ENCODE peak calls at places on chromosomes 4 and X, in six cellular contexts. C is heart left ventricle; U is effector memory CD4-positive, alpha-beta T cell; T is SJSA1; K is MM.1S; Z is osteoblast. F is an unnamed sample.

GRCh38 chrX:13414006-13414647 is 94.3 kb upstream of the ATXN3L start:
- DNase-seq in U (no peak), K (no peak), Z (no peak), T (no peak), C (no peak), F (no peak)

GRCh38 chrX:74924449-74925209 is 623 bp downstream of the NEXMIF start:
- DNase-seq in C (peak; percentile 33), T (no peak), Z (peak; percentile 83), K (peak; percentile 65), U (no peak), F (no peak)

GRCh38 chrX:42978655-42979379 is 200.9 kb upstream of the PPP1R2C start:
- DNase-seq in K (no peak), C (no peak), Z (no peak), T (no peak), U (no peak), F (no peak)

GRCh38 chr4:142925161-142925560 is 79.1 kb upstream of the INPP4B start:
- DNase-seq in U (no peak), C (no peak), Z (no peak), T (no peak), K (no peak), F (no peak)

GRCh38 chr4:77801260-77801608 is 17.9 kb downstream of the CNOT6L start:
- DNase-seq in Z (no peak), T (no peak), C (no peak), U (no peak), K (no peak), F (no peak)

GRCh38 chrX:104270212-104270611 is 15.5 kb upstream of the ESX1 start:
- DNase-seq in U (no peak), K (no peak), Z (no peak), C (no peak), T (no peak), F (no peak)

GRCh38 chr4:134905061-134905460 is 703.5 kb upstream of the PABPC4L start:
- DNase-seq in Z (peak; percentile 57), U (no peak), K (no peak), T (no peak), C (no peak), F (no peak)

GRCh38 chr4:93373893-93374860 is 454.4 kb upstream of the ATOH1 start:
- DNase-seq in K (no peak), T (no peak), Z (no peak), C (no peak), U (no peak), F (no peak)

GRCh38 chrX:1434871-1435240 is 17.9 kb downstream of the ASMTL start:
- DNase-seq in Z (no peak), U (no peak), C (no peak), T (no peak), K (no peak), F (no peak)

GRCh38 chrX:73822775-73823174 is 259.8 kb downstream of the CHIC1 start:
- DNase-seq in T (no peak), U (no peak), Z (no peak), K (no peak), C (no peak), F (no peak)

GRCh38 chr4:89469930-89470375 is 162.4 kb upstream of the GPRIN3 start:
- DNase-seq in C (no peak), U (no peak), Z (no peak), T (peak; percentile 81), K (peak; percentile 50), F (no peak)

GRCh38 chr4:86594559-86595425 is 677 bp downstream of the PTPN13 start:
- DNase-seq in Z (peak; percentile 90), K (peak; percentile 43), T (peak; percentile 82), U (peak; percentile 5), C (peak; percentile 28), F (peak; percentile 7)

GRCh38 chrX:43958529-43958928 is 14.7 kb downstream of the NDP start:
- DNase-seq in Z (peak; percentile 83), K (peak; percentile 63), C (no peak), T (peak; percentile 47), U (no peak), F (no peak)

GRCh38 chr4:134544303-134544761 is 342.7 kb upstream of the PABPC4L start:
- DNase-seq in T (no peak), C (no peak), U (no peak), K (no peak), Z (no peak), F (no peak)

GRCh38 chr4:147633113-147633512 is 15.9 kb downstream of the TMEM184C start:
- DNase-seq in Z (no peak), C (no peak), T (no peak), U (no peak), K (no peak), F (no peak)

GRCh38 chr4:147638942-147639341 is 21.7 kb downstream of the TMEM184C start:
- DNase-seq in C (no peak), Z (no peak), U (no peak), K (no peak), T (peak; percentile 10), F (no peak)

GRCh38 chr4:147638365-147638764 is 21.2 kb downstream of the TMEM184C start:
- DNase-seq in T (no peak), Z (no peak), U (no peak), K (no peak), C (no peak), F (no peak)

GRCh38 chr4:147633643-147634042 is 16.4 kb downstream of the TMEM184C start:
- DNase-seq in C (no peak), Z (no peak), U (no peak), K (no peak), T (no peak), F (no peak)

DNA sequence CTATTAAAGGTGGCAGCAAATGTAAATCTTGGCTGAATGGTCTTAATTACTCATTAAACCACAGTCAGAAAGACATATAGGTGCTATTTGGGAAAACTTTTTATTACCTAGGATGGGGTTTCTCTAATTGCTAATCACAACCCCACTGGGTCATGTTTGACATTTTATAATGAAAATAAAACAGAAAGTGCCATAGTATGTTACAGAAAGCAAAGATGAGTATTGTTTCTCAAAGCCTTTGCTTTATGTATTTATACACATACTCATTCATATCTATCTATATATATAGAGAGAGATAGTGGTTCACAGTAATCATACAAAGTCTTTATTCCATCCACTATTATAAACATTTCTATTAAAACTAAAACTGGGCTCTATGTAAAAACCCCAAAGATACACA is 18.2 kb downstream of the TMEM184C start:
- DNase-seq in K (no peak), Z (no peak), C (no peak), T (no peak), U (no peak), F (no peak)
- H3K27ac ChIP-seq in K (no peak overlapping the region), Z (no peak overlapping the region), C (no peak overlapping the region), T (no peak overlapping the region), U (no peak overlapping the region), F (no peak overlapping the region)

DNA sequence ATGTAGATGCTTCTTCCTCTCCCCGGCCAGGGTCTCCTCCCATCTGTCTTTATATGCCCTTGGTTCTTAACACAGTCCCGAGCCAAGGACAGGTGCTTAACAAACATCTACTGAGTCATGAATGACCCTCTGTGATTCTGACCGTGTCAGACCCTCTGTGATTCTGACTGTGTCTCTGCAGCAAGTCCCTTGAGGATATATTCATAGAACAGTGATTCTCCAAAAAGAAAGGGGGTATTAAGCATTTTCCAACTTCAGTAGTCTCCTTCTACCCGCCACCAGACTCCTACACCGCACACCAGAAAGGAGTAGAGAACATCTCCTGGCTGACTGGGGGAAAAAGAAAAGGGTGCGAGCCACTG is 13.6 kb downstream of the ACSL1 start:
- DNase-seq in U (no peak), K (no peak), T (peak; percentile 11), Z (no peak), C (no peak), F (no peak)
- H3K4me3 ChIP-seq in U (no peak overlapping the region), K (no peak overlapping the region), T (no peak overlapping the region), Z (no peak overlapping the region), C (no peak overlapping the region), F (no peak overlapping the region)

GRCh38 chrX:118552501-118552900 is 56.9 kb downstream of the DOCK11 start:
- DNase-seq in U (no peak), K (no peak), T (no peak), Z (no peak), C (no peak), F (no peak)
- H3K27ac ChIP-seq in U (no peak overlapping the region), K (no peak overlapping the region), T (no peak overlapping the region), Z (no peak overlapping the region), C (no peak overlapping the region), F (no peak overlapping the region)

GRCh38 chr4:60657802-60658201 is 542.3 kb upstream of the ADGRL3 start:
- DNase-seq in Z (no peak), C (no peak), U (no peak), K (peak; percentile 25), T (no peak), F (no peak)
- H3K4me3 ChIP-seq in Z (peak overlapping the region; percentile 19), C (no peak overlapping the region), U (no peak overlapping the region), K (no peak overlapping the region), T (no peak overlapping the region), F (no peak overlapping the region)

GRCh38 chr4:47577779-47578553 is 92.9 kb downstream of the ATP10D start:
- DNase-seq in K (no peak), T (no peak), Z (no peak), C (no peak), U (no peak), F (no peak)
- H3K27ac ChIP-seq in K (no peak overlapping the region), T (no peak overlapping the region), Z (no peak overlapping the region), C (peak overlapping the region; percentile 66), U (no peak overlapping the region), F (no peak overlapping the region)

F was measured in CD8-positive, alpha-beta memory T cell.